ENCODE peak calls at places on chromosomes 11 and 22, in seven cellular contexts. One of them, this sample, is unnamed.

GRCh38 chr22:19691007-19691720 is 23.1 kb upstream of the SEPTIN5 start:
- DNase-seq in trophoblast cell: no peak
- DNase-seq in neuronal stem cell: no peak
- DNase-seq in IMR-90: no peak
- DNase-seq in mesendoderm: no peak
- DNase-seq in H9: no peak
- DNase-seq in H1: no peak
- DNase-seq in this sample: no peak

GRCh38 chr11:83349371-83349770 is 63.2 kb upstream of the CCDC90B start:
- DNase-seq in trophoblast cell: no peak
- DNase-seq in neuronal stem cell: no peak
- DNase-seq in IMR-90: no peak
- DNase-seq in mesendoderm: no peak
- DNase-seq in H9: no peak
- DNase-seq in H1: no peak
- DNase-seq in this sample: no peak

GRCh38 chr22:21982338-21982965 is at the start of gene TOP3B:
- DNase-seq in trophoblast cell: peak
- DNase-seq in neuronal stem cell: peak
- DNase-seq in IMR-90: peak
- DNase-seq in mesendoderm: peak
- DNase-seq in H9: peak
- DNase-seq in H1: peak
- DNase-seq in this sample: peak

GRCh38 chr11:60780065-60780464 is 5.1 kb upstream of the MS4A10 start:
- DNase-seq in trophoblast cell: no peak
- DNase-seq in neuronal stem cell: no peak
- DNase-seq in IMR-90: no peak
- DNase-seq in mesendoderm: no peak
- DNase-seq in H9: no peak
- DNase-seq in H1: no peak
- DNase-seq in this sample: no peak

GRCh38 chr11:122367809-122368231 is 251.8 kb upstream of the BLID start:
- DNase-seq in trophoblast cell: peak
- DNase-seq in neuronal stem cell: no peak
- DNase-seq in IMR-90: peak
- DNase-seq in mesendoderm: no peak
- DNase-seq in H9: no peak
- DNase-seq in H1: no peak
- DNase-seq in this sample: peak

GRCh38 chr11:110710520-110711381 is 1.5 kb downstream of the ARHGAP20 start:
- DNase-seq in trophoblast cell: peak
- DNase-seq in neuronal stem cell: no peak
- DNase-seq in IMR-90: peak
- DNase-seq in mesendoderm: peak
- DNase-seq in H9: peak
- DNase-seq in H1: peak
- DNase-seq in this sample: peak

GRCh38 chr11:84498016-84498415 is 1129.1 kb downstream of the DLG2 start:
- DNase-seq in trophoblast cell: no peak
- DNase-seq in neuronal stem cell: no peak
- DNase-seq in IMR-90: no peak
- DNase-seq in mesendoderm: no peak
- DNase-seq in H9: no peak
- DNase-seq in H1: no peak
- DNase-seq in this sample: peak

GRCh38 chr11:130894322-130895025 is 21.8 kb downstream of the SNX19 start:
- DNase-seq in trophoblast cell: peak
- DNase-seq in neuronal stem cell: peak
- DNase-seq in IMR-90: peak
- DNase-seq in mesendoderm: peak
- DNase-seq in H9: peak
- DNase-seq in H1: peak
- DNase-seq in this sample: peak

GRCh38 chr11:73330569-73331093 is 22.6 kb downstream of the ARHGEF17 start:
- DNase-seq in trophoblast cell: no peak
- DNase-seq in neuronal stem cell: no peak
- DNase-seq in IMR-90: peak
- DNase-seq in mesendoderm: peak
- DNase-seq in H9: no peak
- DNase-seq in H1: no peak
- DNase-seq in this sample: peak

GRCh38 chr11:13963169-13963948 is 836 bp downstream of the SPON1 start:
- DNase-seq in trophoblast cell: no peak
- DNase-seq in neuronal stem cell: no peak
- DNase-seq in IMR-90: peak
- DNase-seq in mesendoderm: peak
- DNase-seq in H9: peak
- DNase-seq in H1: no peak
- DNase-seq in this sample: peak

GRCh38 chr11:103995896-103996295 is 40.5 kb upstream of the DDI1 start:
- DNase-seq in trophoblast cell: no peak
- DNase-seq in neuronal stem cell: no peak
- DNase-seq in IMR-90: no peak
- DNase-seq in mesendoderm: no peak
- DNase-seq in H9: no peak
- DNase-seq in H1: no peak
- DNase-seq in this sample: no peak

GRCh38 chr11:15769203-15769602 is 587.1 kb downstream of the SOX6 start:
- DNase-seq in trophoblast cell: peak
- DNase-seq in neuronal stem cell: no peak
- DNase-seq in IMR-90: no peak
- DNase-seq in mesendoderm: no peak
- DNase-seq in H9: no peak
- DNase-seq in H1: no peak
- DNase-seq in this sample: no peak

GRCh38 chr11:68354181-68354872 is 41.9 kb downstream of the LRP5 start:
- DNase-seq in trophoblast cell: peak
- DNase-seq in neuronal stem cell: no peak
- DNase-seq in IMR-90: peak
- DNase-seq in mesendoderm: peak
- DNase-seq in H9: no peak
- DNase-seq in H1: no peak
- DNase-seq in this sample: peak

GRCh38 chr22:36493690-36494110 is 12.3 kb upstream of the TXN2 start:
- DNase-seq in trophoblast cell: peak
- DNase-seq in neuronal stem cell: no peak
- DNase-seq in IMR-90: no peak
- DNase-seq in mesendoderm: no peak
- DNase-seq in H9: no peak
- DNase-seq in H1: no peak
- DNase-seq in this sample: no peak

GRCh38 chr11:75577198-75577597 is 15.1 kb downstream of the SERPINH1 start:
- DNase-seq in trophoblast cell: peak
- DNase-seq in neuronal stem cell: no peak
- DNase-seq in IMR-90: peak
- DNase-seq in mesendoderm: peak
- DNase-seq in H9: peak
- DNase-seq in H1: peak
- DNase-seq in this sample: peak

GRCh38 chr22:38122616-38123015 is 12.1 kb upstream of the BAIAP2L2 start:
- DNase-seq in trophoblast cell: no peak
- DNase-seq in neuronal stem cell: no peak
- DNase-seq in IMR-90: no peak
- DNase-seq in mesendoderm: no peak
- DNase-seq in H9: no peak
- DNase-seq in H1: no peak
- DNase-seq in this sample: no peak

GRCh38 chr11:34050967-34051348 is 573 bp upstream of the CAPRIN1 start:
- DNase-seq in trophoblast cell: peak
- DNase-seq in neuronal stem cell: no peak
- DNase-seq in IMR-90: peak
- DNase-seq in mesendoderm: no peak
- DNase-seq in H9: no peak
- DNase-seq in H1: no peak
- DNase-seq in this sample: peak

GRCh38 chr11:287821-288327 is 1.1 kb upstream of the PGGHG start:
- DNase-seq in trophoblast cell: no peak
- DNase-seq in neuronal stem cell: no peak
- DNase-seq in IMR-90: no peak
- DNase-seq in mesendoderm: no peak
- DNase-seq in H9: peak
- DNase-seq in H1: peak
- DNase-seq in this sample: no peak

GRCh38 chr22:37501610-37502341 is 15.6 kb upstream of the MFNG start:
- DNase-seq in trophoblast cell: no peak
- DNase-seq in neuronal stem cell: no peak
- DNase-seq in IMR-90: peak
- DNase-seq in mesendoderm: peak
- DNase-seq in H9: no peak
- DNase-seq in H1: no peak
- DNase-seq in this sample: peak

GRCh38 chr11:1359556-1359955 is 30.2 kb upstream of the BRSK2 start:
- DNase-seq in trophoblast cell: no peak
- DNase-seq in neuronal stem cell: no peak
- DNase-seq in IMR-90: no peak
- DNase-seq in mesendoderm: no peak
- DNase-seq in H9: no peak
- DNase-seq in H1: no peak
- DNase-seq in this sample: no peak

GRCh38 chr11:67997460-67997921 is 6.4 kb downstream of the UNC93B1 start:
- DNase-seq in trophoblast cell: no peak
- DNase-seq in neuronal stem cell: no peak
- DNase-seq in IMR-90: no peak
- DNase-seq in mesendoderm: no peak
- DNase-seq in H9: no peak
- DNase-seq in H1: no peak
- DNase-seq in this sample: no peak

GRCh38 chr11:127259118-127259517 is 258.5 kb upstream of the KIRREL3 start:
- DNase-seq in trophoblast cell: no peak
- DNase-seq in neuronal stem cell: no peak
- DNase-seq in IMR-90: no peak
- DNase-seq in mesendoderm: no peak
- DNase-seq in H9: no peak
- DNase-seq in H1: no peak
- DNase-seq in this sample: no peak

GRCh38 chr11:114237321-114238280 is 58.6 kb upstream of the NNMT start:
- DNase-seq in trophoblast cell: no peak
- DNase-seq in neuronal stem cell: no peak
- DNase-seq in IMR-90: peak
- DNase-seq in mesendoderm: no peak
- DNase-seq in H9: no peak
- DNase-seq in H1: no peak
- DNase-seq in this sample: no peak

DNA sequence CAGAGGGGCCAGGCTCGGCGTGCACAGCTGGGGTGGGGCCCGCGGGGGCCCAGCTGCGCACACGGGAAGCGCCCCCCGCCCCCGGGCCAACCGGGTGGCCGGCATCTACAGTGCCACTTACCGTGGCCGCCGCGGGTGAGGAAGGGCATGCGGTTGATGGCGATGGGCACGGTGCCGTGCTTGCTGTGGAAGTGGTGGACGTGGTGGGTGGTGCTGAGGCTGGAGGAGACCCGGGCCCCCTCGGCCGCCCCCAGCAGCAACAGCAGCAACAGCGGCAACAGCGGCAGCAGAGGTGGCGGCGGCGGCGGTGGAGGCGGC is 51.4 kb downstream of the SLC22A12 start:
- DNase-seq in trophoblast cell: no peak
- DNase-seq in neuronal stem cell: no peak
- DNase-seq in IMR-90: no peak
- DNase-seq in mesendoderm: no peak
- DNase-seq in H9: no peak
- DNase-seq in H1: no peak
- DNase-seq in this sample: no peak
- H3K23ac ChIP-seq in trophoblast cell: no peak
- H3K23ac ChIP-seq in neuronal stem cell: peak
- H3K23ac ChIP-seq in IMR-90: no peak
- H3K23ac ChIP-seq in mesendoderm: no peak
- H3K23ac ChIP-seq in H9: no peak
- H3K23ac ChIP-seq in H1: no peak
- H3K23ac ChIP-seq in this sample: peak

DNA sequence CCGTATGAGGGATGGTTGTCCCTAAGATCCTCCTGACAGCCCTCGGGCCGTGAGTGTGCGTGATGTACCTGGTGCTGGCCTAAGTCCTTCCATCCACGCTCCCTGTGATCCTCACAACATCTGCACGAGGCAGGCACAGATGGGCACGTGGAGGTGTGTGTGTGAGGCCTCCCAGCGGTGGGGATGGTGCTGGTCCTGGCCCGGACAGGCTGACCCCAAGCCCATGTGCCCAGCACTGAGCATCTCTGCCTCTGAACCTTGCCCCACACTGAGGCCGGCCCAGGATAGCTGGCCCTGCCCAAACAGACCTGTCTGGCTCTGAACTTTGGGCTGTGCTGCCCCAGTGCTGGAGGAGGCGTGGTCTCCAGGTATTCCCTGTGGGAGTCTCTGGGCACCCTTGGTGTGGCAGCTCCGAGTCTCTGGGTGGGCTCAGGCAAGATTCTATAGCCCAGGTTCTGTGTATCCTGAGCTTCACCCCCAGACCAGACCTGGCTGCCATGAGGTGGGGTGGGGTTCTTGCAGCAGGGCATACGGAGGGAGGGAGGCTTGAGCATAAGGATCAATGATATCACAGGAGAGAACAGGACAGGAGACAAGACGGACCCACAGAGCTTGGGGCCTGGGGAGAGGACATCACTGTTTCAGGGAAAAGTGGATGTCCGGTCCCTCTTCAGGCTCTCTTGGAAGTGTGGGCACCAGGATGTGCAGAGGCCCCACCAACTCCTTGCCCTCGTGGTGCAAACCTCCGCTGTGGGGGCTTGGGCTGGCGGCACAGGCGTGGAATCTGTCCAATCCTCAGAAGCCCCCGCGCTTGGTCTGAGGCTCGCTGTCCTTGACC is 881.8 kb downstream of the BRD1 start:
- DNase-seq in trophoblast cell: no peak
- DNase-seq in neuronal stem cell: no peak
- DNase-seq in IMR-90: no peak
- DNase-seq in mesendoderm: no peak
- DNase-seq in H9: peak
- DNase-seq in H1: peak
- DNase-seq in this sample: no peak
- H3K23ac ChIP-seq in trophoblast cell: no peak
- H3K23ac ChIP-seq in neuronal stem cell: no peak
- H3K23ac ChIP-seq in IMR-90: no peak
- H3K23ac ChIP-seq in mesendoderm: no peak
- H3K23ac ChIP-seq in H9: no peak
- H3K23ac ChIP-seq in H1: no peak
- H3K23ac ChIP-seq in this sample: no peak

DNA sequence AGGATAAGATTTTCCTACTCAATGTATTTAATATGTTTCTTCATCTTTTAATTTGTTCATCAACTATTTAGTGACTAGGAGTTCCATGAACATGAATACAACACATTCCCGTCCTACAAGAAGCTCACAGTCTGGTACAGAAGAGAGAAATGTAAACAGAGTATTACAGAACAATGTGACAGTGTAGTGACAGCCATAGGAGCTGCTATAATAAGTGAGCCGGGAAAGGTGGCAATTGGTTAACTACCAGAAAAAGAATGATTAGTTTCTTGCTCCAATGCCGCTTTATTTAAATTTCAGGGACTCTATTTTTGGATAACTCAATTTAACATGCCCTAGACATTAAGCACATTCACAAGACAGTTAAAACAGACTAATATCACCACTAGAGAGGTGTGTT is 192.3 kb downstream of the CADM1 start:
- DNase-seq in trophoblast cell: no peak
- DNase-seq in neuronal stem cell: no peak
- DNase-seq in IMR-90: no peak
- DNase-seq in mesendoderm: no peak
- DNase-seq in H9: no peak
- DNase-seq in H1: no peak
- DNase-seq in this sample: no peak
- H3K23ac ChIP-seq in trophoblast cell: no peak
- H3K23ac ChIP-seq in neuronal stem cell: no peak
- H3K23ac ChIP-seq in IMR-90: no peak
- H3K23ac ChIP-seq in mesendoderm: no peak
- H3K23ac ChIP-seq in H9: no peak
- H3K23ac ChIP-seq in H1: no peak
- H3K23ac ChIP-seq in this sample: no peak

GRCh38 chr11:101306721-101307120 is 177.1 kb upstream of the PGR start:
- DNase-seq in trophoblast cell: no peak
- DNase-seq in neuronal stem cell: no peak
- DNase-seq in IMR-90: no peak
- DNase-seq in mesendoderm: no peak
- DNase-seq in H9: no peak
- DNase-seq in H1: no peak
- DNase-seq in this sample: no peak
- H3K23ac ChIP-seq in trophoblast cell: no peak
- H3K23ac ChIP-seq in neuronal stem cell: no peak
- H3K23ac ChIP-seq in IMR-90: no peak
- H3K23ac ChIP-seq in mesendoderm: no peak
- H3K23ac ChIP-seq in H9: no peak
- H3K23ac ChIP-seq in H1: no peak
- H3K23ac ChIP-seq in this sample: no peak

This sample was measured in mesenchymal stem cell.